ENCODE peak calls at places on chromosomes 3 and 15, in five cellular contexts. P is psoas muscle, N is RWPE1, Y is GM13976, A is endothelial cell. T is an unnamed sample.

GRCh38 chr3:128579927-128580326 is 70.7 kb downstream of the RPN1 start:
- DNase-seq in P (no peak), N (no peak), Y (no peak), A (no peak), T (no peak)

GRCh38 chr3:122858373-122858772 is 63.5 kb downstream of the SLC49A4 start:
- DNase-seq in P (no peak), N (peak; percentile 28), Y (no peak), A (no peak), T (no peak)

GRCh38 chr15:80849308-80849707 is 70.1 kb downstream of the CEMIP start:
- DNase-seq in P (peak; percentile 36), N (peak; percentile 76), Y (no peak), A (no peak), T (no peak)

GRCh38 chr3:49343163-49343562 is 3.3 kb upstream of the USP4 start:
- DNase-seq in P (no peak), N (no peak), Y (no peak), A (no peak), T (no peak)

GRCh38 chr15:25679964-25680658 is 183.0 kb downstream of the ATP10A start:
- DNase-seq in P (no peak), N (no peak), Y (no peak), A (no peak), T (no peak)

GRCh38 chr3:161284989-161285388 is 63.9 kb downstream of the NMD3 start:
- DNase-seq in P (no peak), N (peak; percentile 55), Y (no peak), A (no peak), T (no peak)

GRCh38 chr3:167487556-167487955 is 13.7 kb upstream of the SERPINI2 start:
- DNase-seq in P (no peak), N (no peak), Y (no peak), A (no peak), T (no peak)

GRCh38 chr3:81496407-81497104 is 264.9 kb downstream of the GBE1 start:
- DNase-seq in P (no peak), N (no peak), Y (no peak), A (no peak), T (no peak)

GRCh38 chr15:89108865-89109660 is 20.8 kb downstream of the ABHD2 start:
- DNase-seq in P (no peak), N (no peak), Y (no peak), A (no peak), T (no peak)

GRCh38 chr15:51760805-51761204 is 9.4 kb downstream of the TMOD2 start:
- DNase-seq in P (no peak), N (no peak), Y (no peak), A (no peak), T (no peak)

GRCh38 chr15:62135532-62136134 is 29.5 kb downstream of the C2CD4B start:
- DNase-seq in P (no peak), N (no peak), Y (no peak), A (no peak), T (no peak)

GRCh38 chr3:1468145-1468544 is 375.3 kb downstream of the CNTN6 start:
- DNase-seq in P (no peak), N (no peak), Y (no peak), A (no peak), T (no peak)

GRCh38 chr15:74725241-74725774 is at the start of gene CYP1A1:
- DNase-seq in P (no peak), N (peak; percentile 27), Y (no peak), A (peak; percentile 28), T (no peak)

GRCh38 chr3:113495035-113495434 is 19.9 kb downstream of the SPICE1 start:
- DNase-seq in P (no peak), N (peak; percentile 30), Y (peak; percentile 47), A (peak; percentile 19), T (no peak)

GRCh38 chr15:69806287-69806915 is 291.3 kb downstream of the TLE3 start:
- DNase-seq in P (no peak), N (no peak), Y (no peak), A (no peak), T (no peak)

GRCh38 chr15:50114381-50114780 is 4.7 kb downstream of the ATP8B4 start:
- DNase-seq in P (no peak), N (no peak), Y (no peak), A (no peak), T (no peak)

GRCh38 chr3:45572755-45573154 is 21.8 kb upstream of the LIMD1 start:
- DNase-seq in P (no peak), N (no peak), Y (no peak), A (no peak), T (no peak)

GRCh38 chr3:51508255-51508654 is 8.4 kb upstream of the DCAF1 start:
- DNase-seq in P (no peak), N (no peak), Y (no peak), A (no peak), T (no peak)

GRCh38 chr15:50228866-50229265 is 36.7 kb downstream of the HDC start:
- DNase-seq in P (no peak), N (no peak), Y (no peak), A (no peak), T (no peak)

GRCh38 chr3:61600195-61600594 is 38.8 kb downstream of the PTPRG start:
- DNase-seq in P (no peak), N (peak; percentile 4), Y (no peak), A (no peak), T (no peak)

GRCh38 chr3:100226712-100227429 is 33.9 kb upstream of the TBC1D23 start:
- DNase-seq in P (no peak), N (no peak), Y (no peak), A (no peak), T (no peak)

GRCh38 chr3:49295489-49296058 is 18.5 kb upstream of the C3orf62 start:
- DNase-seq in P (no peak), N (no peak), Y (peak; percentile 54), A (peak; percentile 18), T (no peak)

GRCh38 chr15:97200161-97200560 is 760.3 kb upstream of the ARRDC4 start:
- DNase-seq in P (no peak), N (no peak), Y (no peak), A (no peak), T (no peak)

GRCh38 chr3:83890039-83890762 is 1068.6 kb upstream of the CADM2 start:
- DNase-seq in P (no peak), N (no peak), Y (no peak), A (no peak), T (no peak)

GRCh38 chr15:98840010-98840409 is 167.6 kb downstream of the PGPEP1L start:
- DNase-seq in P (no peak), N (no peak), Y (no peak), A (no peak), T (no peak)

GRCh38 chr3:180855364-180855763 is 57.1 kb upstream of the FXR1 start:
- DNase-seq in P (no peak), N (no peak), Y (no peak), A (no peak), T (no peak)

GRCh38 chr3:52792413-52792812 is 2.2 kb upstream of the ITIH3 start:
- DNase-seq in P (no peak), N (no peak), Y (no peak), A (peak; percentile 27), T (no peak)
- TF ChIP-seq CTCF in P (no peak), N (no peak), Y (no peak), A (peak; percentile 26), T (peak; percentile 51)

GRCh38 chr15:41790169-41790568 is 15.9 kb downstream of the MAPKBP1 start:
- DNase-seq in P (no peak), N (no peak), Y (no peak), A (no peak), T (no peak)

GRCh38 chr15:41788262-41788661 is 14.0 kb downstream of the MAPKBP1 start:
- DNase-seq in P (no peak), N (no peak), Y (no peak), A (no peak), T (no peak)

GRCh38 chr15:41790756-41791546 is 16.7 kb downstream of the MAPKBP1 start:
- DNase-seq in P (no peak), N (peak; percentile 71), Y (peak; percentile 35), A (peak; percentile 53), T (no peak)

GRCh38 chr15:41789662-41790061 is 15.4 kb downstream of the MAPKBP1 start:
- DNase-seq in P (no peak), N (no peak), Y (no peak), A (no peak), T (no peak)

GRCh38 chr15:41789237-41789636 is 15.0 kb downstream of the MAPKBP1 start:
- DNase-seq in P (no peak), N (no peak), Y (no peak), A (no peak), T (no peak)
- TF ChIP-seq CTCF in P (no peak), N (no peak), Y (no peak), A (no peak), T (no peak)

GRCh38 chr15:72585659-72586058 is 68.8 kb upstream of the GOLGA6B start:
- DNase-seq in P (no peak), N (no peak), Y (no peak), A (no peak), T (no peak)
- TF ChIP-seq CTCF in P (peak; percentile 6), N (peak; percentile 7), Y (no peak), A (no peak), T (no peak)

GRCh38 chr3:194573680-194574437 is 59.4 kb downstream of the TMEM44 start:
- DNase-seq in P (peak; percentile 26), N (no peak), Y (peak; percentile 86), A (peak; percentile 33), T (no peak)
- TF ChIP-seq CTCF in P (peak; percentile 52), N (no peak), Y (peak; percentile 72), A (peak; percentile 19), T (peak; percentile 63)

DNA sequence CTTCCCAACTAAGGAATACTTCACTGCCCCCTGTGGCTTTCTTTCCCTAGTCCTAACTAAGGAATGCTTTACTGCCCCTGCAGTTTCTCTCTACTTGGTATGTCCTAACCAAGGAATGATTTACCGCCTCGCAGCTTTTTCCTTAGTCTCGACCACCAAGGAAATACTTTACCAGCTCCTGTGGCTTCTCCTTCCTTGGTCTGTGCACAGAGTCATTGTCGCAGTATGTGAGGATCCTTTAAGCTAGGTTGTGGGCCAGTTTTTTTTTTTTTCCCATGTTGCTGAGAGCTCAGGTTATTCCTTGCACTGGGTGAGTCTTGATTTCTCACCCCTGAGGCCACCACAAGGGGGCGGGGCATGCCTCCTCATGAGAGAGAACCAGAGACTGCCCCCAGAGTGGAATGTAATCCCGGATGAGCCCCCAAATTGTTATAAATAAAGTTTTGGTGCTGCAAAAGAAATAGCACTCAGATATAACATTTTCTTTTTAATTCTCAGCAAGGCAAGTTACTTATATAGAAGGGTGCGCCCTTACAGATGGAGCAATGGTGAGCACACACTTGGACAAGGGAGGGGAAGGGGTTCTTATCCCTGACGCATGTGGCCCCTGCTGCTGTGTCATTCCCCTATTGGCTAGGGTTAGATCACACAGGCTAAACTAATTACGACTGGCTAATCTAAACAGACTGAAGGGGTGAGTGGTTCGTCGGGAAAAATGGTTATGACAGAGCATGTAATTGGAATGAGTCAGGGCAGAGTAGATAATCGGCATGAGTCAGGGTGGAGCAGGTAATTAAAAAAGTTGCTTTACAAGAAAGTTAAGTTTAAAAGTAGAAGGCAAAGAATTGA is 27.0 kb downstream of the NDUFB4 start:
- DNase-seq in P (no peak), N (peak; percentile 72), Y (no peak), A (no peak), T (no peak)
- TF ChIP-seq CTCF in P (no peak), N (no peak), Y (no peak), A (no peak), T (peak; percentile 75)

DNA sequence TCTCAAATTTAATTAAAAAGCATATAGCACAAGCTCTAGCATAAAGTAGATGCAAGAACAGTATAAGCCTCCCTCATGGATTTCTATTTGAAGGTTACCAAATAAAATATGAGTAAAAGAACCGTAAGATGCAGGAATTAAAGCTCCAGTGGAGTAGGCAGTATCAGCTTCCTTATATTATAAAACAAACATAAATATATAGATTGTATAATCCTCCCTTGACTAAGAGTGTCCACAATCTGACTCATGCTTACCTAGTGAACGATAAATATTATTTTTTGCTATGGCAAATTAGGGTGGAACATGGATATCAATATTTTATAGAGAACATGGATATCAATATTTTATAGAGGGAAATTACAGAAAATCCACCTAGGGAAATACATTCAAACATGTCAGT is 1521.5 kb downstream of the SI start:
- DNase-seq in P (no peak), N (no peak), Y (no peak), A (no peak), T (no peak)
- TF ChIP-seq CTCF in P (no peak), N (no peak), Y (no peak), A (no peak), T (no peak)

T was measured in type B pancreatic cell.